ENCODE peak calls at places on chromosomes 4 and X, in four cellular contexts. V, L, W and Z are unnamed samples. For H3K36me3, the result is how much of the 10 kb centered on the place peaks cover.

GRCh38 chr4:135365065-135365464 is 1163.5 kb upstream of the PABPC4L start:
- DNase-seq in V (no peak), L (no peak), W (peak), Z (no peak)

GRCh38 chr4:84336964-84337705 is 162.0 kb downstream of the NKX6-1 start:
- DNase-seq in V (no peak), L (no peak), W (no peak), Z (no peak)

GRCh38 chrX:97842468-97843199 is 958.9 kb downstream of the RPA4 start:
- DNase-seq in V (no peak), L (no peak), W (no peak), Z (peak)

GRCh38 chr4:150136481-150136880 is 58.2 kb downstream of the DCLK2 start:
- DNase-seq in V (no peak), L (no peak), W (no peak), Z (no peak)

GRCh38 chr4:100295792-100296191 is 105.5 kb upstream of the DDIT4L start:
- DNase-seq in V (no peak), L (no peak), W (no peak), Z (no peak)

GRCh38 chr4:140257461-140258305 is 103.7 kb upstream of the MAML3 start:
- DNase-seq in V (no peak), L (no peak), W (peak), Z (no peak)

GRCh38 chr4:10087152-10087791 is 29.3 kb downstream of the WDR1 start:
- DNase-seq in V (no peak), L (no peak), W (no peak), Z (no peak)

GRCh38 chr4:38661371-38661770 is 2.6 kb upstream of the KLF3 start:
- DNase-seq in V (no peak), L (no peak), W (no peak), Z (no peak)

GRCh38 chr4:67437974-67438713 is 107.2 kb downstream of the CENPC start:
- DNase-seq in V (no peak), L (no peak), W (peak), Z (no peak)

GRCh38 chr4:168587326-168588125 is 90.7 kb downstream of the PALLD start:
- DNase-seq in V (no peak), L (no peak), W (peak), Z (no peak)

GRCh38 chr4:137471895-137472294 is 60.4 kb downstream of the PCDH18 start:
- DNase-seq in V (no peak), L (no peak), W (peak), Z (no peak)

GRCh38 chr4:38570647-38571326 is 93.2 kb upstream of the KLF3 start:
- DNase-seq in V (no peak), L (no peak), W (no peak), Z (no peak)

GRCh38 chrX:20309796-20310195 is 43.1 kb upstream of the RPS6KA3 start:
- DNase-seq in V (no peak), L (no peak), W (peak), Z (no peak)

GRCh38 chr4:80407246-80407645 is 71.7 kb downstream of the CFAP299 start:
- DNase-seq in V (no peak), L (no peak), W (peak), Z (no peak)

GRCh38 chr4:84498203-84499026 is 677 bp downstream of the NKX6-1 start:
- DNase-seq in V (peak), L (no peak), W (peak), Z (peak)

GRCh38 chr4:36439556-36439955 is 158.1 kb downstream of the DTHD1 start:
- DNase-seq in V (no peak), L (no peak), W (no peak), Z (no peak)

GRCh38 chrX:110062919-110063318 is 60.0 kb downstream of the TMEM164 start:
- DNase-seq in V (no peak), L (no peak), W (no peak), Z (no peak)

GRCh38 chr4:41262198-41262597 is 5.5 kb downstream of the UCHL1 start:
- DNase-seq in V (no peak), L (no peak), W (no peak), Z (no peak)

GRCh38 chr4:79209822-79210635 is 115.8 kb downstream of the NAA11 start:
- DNase-seq in V (no peak), L (no peak), W (no peak), Z (no peak)

GRCh38 chr4:31045724-31046318 is 325.7 kb downstream of the PCDH7 start:
- DNase-seq in V (no peak), L (peak), W (peak), Z (no peak)

DNA sequence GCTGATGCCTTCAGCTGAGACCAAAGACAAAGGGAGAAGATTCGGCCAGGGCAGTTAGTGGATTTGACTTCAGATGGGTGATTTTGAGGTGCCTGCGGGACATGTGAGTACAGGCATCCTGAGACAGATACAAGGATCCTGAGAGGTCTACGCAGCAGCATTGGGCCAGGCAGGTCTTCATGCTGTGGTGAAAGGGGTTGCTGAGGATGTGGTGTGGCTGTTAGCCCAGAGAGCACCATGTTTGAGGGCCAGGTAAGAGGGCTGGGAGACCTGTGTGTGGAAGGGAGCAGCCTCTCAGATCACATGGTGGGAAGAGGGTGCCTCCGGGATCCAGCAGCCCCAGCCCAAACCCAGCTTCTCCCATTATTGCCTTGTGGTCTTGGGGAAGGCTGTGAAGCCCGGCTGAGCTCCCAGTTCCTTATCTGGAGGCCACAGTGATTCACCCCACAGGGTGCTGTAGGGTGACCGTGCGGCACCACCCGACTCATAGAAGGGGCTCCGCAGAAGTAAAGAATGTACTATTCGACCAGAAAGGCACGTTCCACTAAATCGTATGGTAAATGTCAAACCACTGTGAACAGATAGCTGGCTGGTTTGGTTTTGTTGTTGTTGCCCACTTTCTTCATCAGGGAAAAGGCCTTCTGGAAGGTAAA is 27.7 kb upstream of the TADA2B start:
- DNase-seq in V (no peak), L (no peak), W (no peak), Z (no peak)
- H3K36me3 ChIP-seq in V (under half), L (half or more), W (under half), Z (under half)

DNA sequence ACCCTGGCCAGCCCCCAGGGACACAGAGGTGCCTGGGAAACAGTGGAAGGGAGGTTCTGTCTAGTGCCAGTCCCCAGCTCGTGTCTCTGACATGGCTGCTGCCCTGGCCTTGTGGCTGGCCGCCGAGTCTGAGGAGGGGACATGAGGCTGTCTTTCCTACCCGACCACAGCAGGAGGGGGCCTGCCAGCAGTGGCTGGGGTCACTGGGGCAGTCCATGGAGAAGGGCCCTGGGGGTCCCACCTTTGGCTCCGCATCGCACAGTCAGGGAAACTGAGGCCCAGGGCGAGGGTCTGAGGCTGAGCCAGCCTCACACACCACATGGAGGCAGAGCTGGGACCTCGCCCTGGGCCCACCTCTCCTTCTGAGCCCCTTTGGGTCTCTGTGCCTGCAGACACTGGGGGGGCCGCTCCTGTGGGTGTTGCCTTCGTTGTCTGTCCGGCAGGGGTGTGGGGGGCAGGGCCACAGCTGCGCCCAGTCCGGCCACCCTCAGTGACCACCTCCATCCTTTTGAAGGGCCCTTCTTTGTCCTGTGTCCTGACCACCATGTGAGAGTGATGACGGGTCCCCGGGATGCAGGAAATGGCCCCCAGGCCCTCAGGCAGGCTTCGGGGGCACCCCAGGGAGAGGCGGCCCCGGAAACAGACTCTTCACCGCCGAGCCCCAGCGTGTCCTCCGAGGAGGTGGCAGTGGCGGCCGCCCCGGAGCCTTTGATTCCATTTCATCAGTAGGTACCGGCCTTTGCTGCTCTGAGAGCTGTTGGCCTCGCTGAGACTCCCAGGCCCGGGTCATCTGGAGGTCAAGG is 17.6 kb downstream of the SH3TC1 start:
- DNase-seq in V (no peak), L (no peak), W (no peak), Z (no peak)
- H3K36me3 ChIP-seq in V (under half), L (under half), W (under half), Z (under half)

GRCh38 chrX:153426204-153426603 is 14.9 kb downstream of the ZFP92 start:
- DNase-seq in V (no peak), L (no peak), W (no peak), Z (no peak)
- H3K36me3 ChIP-seq in V (under half), L (under half), W (under half), Z (under half)

GRCh38 chr4:72295966-72296557 is 264.3 kb downstream of the NPFFR2 start:
- DNase-seq in V (no peak), L (no peak), W (peak), Z (peak)

GRCh38 chr4:72305080-72305479 is 263.9 kb downstream of the ADAMTS3 start:
- DNase-seq in V (no peak), L (no peak), W (no peak), Z (no peak)

GRCh38 chr4:72302981-72303704 is 265.9 kb downstream of the ADAMTS3 start:
- DNase-seq in V (no peak), L (peak), W (peak), Z (peak)

GRCh38 chr4:72301759-72302158 is 267.3 kb downstream of the ADAMTS3 start:
- DNase-seq in V (no peak), L (no peak), W (no peak), Z (no peak)

DNA sequence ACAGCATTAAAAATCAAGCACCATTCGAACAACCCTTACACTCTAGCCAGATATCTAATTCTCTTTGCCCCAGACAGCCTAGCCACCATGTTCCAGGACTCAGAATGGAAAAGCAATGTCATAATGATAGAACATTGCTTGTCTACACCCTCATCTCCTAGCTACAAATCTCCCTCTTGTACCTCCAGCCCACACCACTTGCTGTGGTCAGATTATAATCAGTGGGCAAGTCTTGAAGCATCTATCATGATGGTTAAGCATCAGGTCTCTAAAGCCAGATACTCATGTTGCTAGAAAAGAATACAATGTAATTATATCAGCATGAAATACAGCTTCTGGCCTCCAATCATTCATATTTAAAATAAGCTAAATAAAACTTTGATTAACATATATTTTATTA is 268.3 kb downstream of the NPFFR2 start:
- DNase-seq in V (no peak), L (no peak), W (no peak), Z (no peak)
- H3K36me3 ChIP-seq in V (under half), L (under half), W (under half), Z (under half)

GRCh38 chr4:184624972-184625554 is 24.2 kb downstream of the CASP3 start:
- DNase-seq in V (no peak), L (no peak), W (no peak), Z (no peak)

GRCh38 chr4:184632842-184633241 is 16.4 kb downstream of the CASP3 start:
- DNase-seq in V (no peak), L (no peak), W (no peak), Z (no peak)

DNA sequence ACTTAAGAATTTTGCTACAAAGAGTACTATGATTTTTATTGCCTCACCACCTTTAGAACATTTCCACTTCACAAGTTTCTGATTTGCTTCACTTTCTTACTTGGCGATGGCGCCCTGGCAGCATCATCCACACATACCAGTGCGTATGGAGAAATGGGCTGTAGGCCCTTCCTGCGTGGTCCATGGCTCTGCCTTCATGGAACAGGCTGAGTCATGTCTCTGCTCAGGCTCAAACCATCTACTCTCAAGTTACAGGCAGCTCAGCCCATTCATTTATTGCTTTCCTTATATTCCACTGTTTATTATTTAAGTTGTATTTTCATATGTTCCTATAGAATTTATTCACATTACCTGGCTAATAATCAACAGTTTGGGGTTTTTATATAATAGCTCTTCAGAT is 21.1 kb downstream of the CASP3 start:
- DNase-seq in V (no peak), L (no peak), W (no peak), Z (no peak)
- H3K36me3 ChIP-seq in V (under half), L (under half), W (half or more), Z (under half)

GRCh38 chr4:8236141-8236919 is 33.2 kb upstream of the HTRA3 start:
- DNase-seq in V (no peak), L (no peak), W (no peak), Z (peak)

GRCh38 chr4:8237256-8237989 is 32.1 kb upstream of the HTRA3 start:
- DNase-seq in V (no peak), L (no peak), W (no peak), Z (peak)

GRCh38 chr4:8235686-8236085 is 33.9 kb upstream of the HTRA3 start:
- DNase-seq in V (no peak), L (no peak), W (no peak), Z (no peak)

GRCh38 chr4:8238061-8238511 is 31.5 kb upstream of the HTRA3 start:
- DNase-seq in V (no peak), L (no peak), W (peak), Z (no peak)

DNA sequence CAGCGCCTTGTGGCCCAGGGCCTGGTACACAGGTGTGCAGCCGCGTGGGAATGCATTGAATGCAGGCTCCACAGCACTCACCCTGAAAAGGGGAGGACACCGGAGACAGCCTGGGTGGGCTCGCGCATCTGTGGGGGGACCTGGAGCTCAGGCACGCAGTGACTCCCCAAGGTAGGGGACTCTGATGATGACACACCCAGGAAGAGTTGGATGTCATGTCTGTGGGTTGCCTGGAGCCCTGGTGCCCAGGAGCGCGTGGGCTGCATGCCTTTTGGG is 32.7 kb upstream of the HTRA3 start:
- DNase-seq in V (no peak), L (no peak), W (no peak), Z (peak)
- H3K36me3 ChIP-seq in V (under half), L (under half), W (under half), Z (under half)

GRCh38 chrX:12239356-12240082 is 101.2 kb downstream of the FRMPD4 start:
- DNase-seq in V (no peak), L (no peak), W (no peak), Z (no peak)
- H3K36me3 ChIP-seq in V (under half), L (under half), W (under half), Z (under half)